ENCODE peak calls at places on chromosomes 12 and 14, in nine cellular contexts. C is GM23338, Z is mucosa of descending colon, P is PC-9, E is choroid plexus epithelial cell, J is HCT116, V is PC-3, X is WTC11, Q is A549. L is an unnamed sample.

GRCh38 chr14:23636317-23637211 is at the start of gene DHRS2:
- DNase-seq in J (peak), Z (no peak), X (no peak), E (no peak), C (peak), P (peak), Q (no peak), V (peak), L (no peak)

GRCh38 chr12:96872946-96873345 is 34.1 kb upstream of the NEDD1 start:
- DNase-seq in E (no peak), V (no peak), P (no peak), Z (no peak), C (no peak), J (no peak), X (no peak), Q (no peak), L (no peak)

GRCh38 chr12:106945261-106945851 is 10.4 kb upstream of the TMEM263 start:
- DNase-seq in C (peak), P (no peak), Z (no peak), J (no peak), E (no peak), X (no peak), Q (no peak), V (no peak), L (no peak)

GRCh38 chr12:11555195-11555594 is 94.3 kb upstream of the ETV6 start:
- DNase-seq in X (no peak), Z (no peak), P (no peak), J (no peak), E (no peak), V (no peak), C (no peak), Q (no peak), L (no peak)

GRCh38 chr14:88181072-88181471 is 142.0 kb downstream of the KCNK10 start:
- DNase-seq in V (peak), X (no peak), J (no peak), P (no peak), C (no peak), Z (no peak), E (no peak), Q (no peak), L (no peak)

GRCh38 chr12:44812062-44812461 is 64.1 kb downstream of the NELL2 start:
- DNase-seq in X (no peak), C (peak), P (no peak), J (peak), Z (no peak), E (no peak), Q (peak), V (peak), L (no peak)

GRCh38 chr12:1907652-1908611 is 10.5 kb downstream of the CACNA2D4 start:
- DNase-seq in C (no peak), Z (no peak), Q (peak), P (no peak), X (peak), V (peak), J (no peak), E (no peak), L (no peak)

GRCh38 chr14:68968051-68968450 is 11.1 kb downstream of the ACTN1 start:
- DNase-seq in E (no peak), J (no peak), Z (no peak), V (no peak), X (no peak), C (no peak), Q (no peak), P (no peak), L (no peak)

GRCh38 chr14:60915781-60916180 is 65.1 kb downstream of the TRMT5 start:
- DNase-seq in C (no peak), P (no peak), E (peak), Z (no peak), J (no peak), Q (no peak), X (no peak), V (no peak), L (no peak)

GRCh38 chr12:79818856-79819255 is 116.0 kb downstream of the PPP1R12A start:
- DNase-seq in P (no peak), C (no peak), E (peak), V (no peak), Z (no peak), Q (no peak), X (no peak), J (no peak), L (no peak)

GRCh38 chr12:42574879-42575278 is 14.7 kb downstream of the PRICKLE1 start:
- DNase-seq in Q (no peak), X (no peak), V (no peak), C (no peak), J (no peak), Z (no peak), E (no peak), P (no peak), L (no peak)

GRCh38 chr12:89405626-89406342 is 53.5 kb upstream of the DUSP6 start:
- DNase-seq in X (no peak), V (no peak), Z (no peak), E (no peak), P (no peak), J (no peak), Q (no peak), C (no peak), L (no peak)

GRCh38 chr12:43758728-43759563 is at the start of the genes IRAK4 and PUS7L:
- DNase-seq in X (peak), J (peak), V (peak), P (peak), C (peak), Z (peak), E (peak), Q (peak), L (peak)
- TF ChIP-seq CTCF in X (no peak), J (peak), V (peak), P (peak), C (peak), Z (peak), E (peak), Q (peak), L (peak)

GRCh38 chr14:93720076-93720815 is 68.0 kb downstream of the PRIMA1 start:
- DNase-seq in E (no peak), J (no peak), C (no peak), V (no peak), P (no peak), Q (no peak), X (no peak), Z (no peak), L (no peak)

GRCh38 chr14:93717968-93718320 is 70.3 kb downstream of the PRIMA1 start:
- DNase-seq in C (no peak), Q (no peak), V (no peak), E (no peak), X (no peak), P (no peak), Z (no peak), J (no peak), L (no peak)

GRCh38 chr14:93717222-93717967 is 70.9 kb downstream of the PRIMA1 start:
- DNase-seq in X (no peak), E (no peak), C (no peak), V (no peak), P (no peak), Q (no peak), J (no peak), Z (no peak), L (no peak)

GRCh38 chr14:93720981-93721483 is 67.3 kb downstream of the PRIMA1 start:
- DNase-seq in X (no peak), P (no peak), C (no peak), V (no peak), J (no peak), Z (no peak), E (no peak), Q (no peak), L (no peak)

DNA sequence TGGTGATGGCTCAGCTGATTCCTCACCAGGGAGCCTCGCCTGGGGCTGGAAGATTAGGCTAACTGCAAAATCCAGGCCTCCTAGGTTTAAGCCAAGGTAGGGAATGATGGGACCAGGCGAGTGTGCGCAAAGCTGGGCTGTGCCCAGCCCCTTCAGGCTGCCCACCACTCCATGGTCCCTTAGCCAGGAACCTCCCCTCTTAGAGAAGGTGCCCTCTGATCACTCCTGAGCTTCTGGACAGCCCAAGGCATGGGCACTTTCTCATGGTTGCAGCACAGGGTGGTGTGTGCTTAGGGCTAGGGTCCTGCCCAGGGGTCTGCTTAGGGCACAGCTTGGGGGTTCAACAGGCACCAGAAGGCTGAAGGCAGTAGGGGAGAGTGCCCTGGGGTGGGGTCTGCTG is 69.1 kb downstream of the PRIMA1 start:
- DNase-seq in V (no peak), Q (no peak), Z (no peak), J (no peak), C (no peak), X (no peak), P (no peak), E (no peak), L (no peak)
- TF ChIP-seq CTCF in V (no peak), Q (no peak), Z (no peak), J (no peak), C (no peak), X (no peak), P (no peak), E (no peak), L (no peak)

GRCh38 chr14:65833256-65833880 is 420.8 kb downstream of the FUT8 start:
- DNase-seq in Z (no peak), X (no peak), P (no peak), V (no peak), J (no peak), E (no peak), C (no peak), Q (no peak), L (no peak)

GRCh38 chr14:65835501-65835900 is 423.0 kb downstream of the FUT8 start:
- DNase-seq in C (no peak), P (no peak), E (no peak), X (no peak), V (no peak), J (no peak), Z (no peak), Q (no peak), L (no peak)

GRCh38 chr14:65834051-65834450 is 421.5 kb downstream of the FUT8 start:
- DNase-seq in X (no peak), P (no peak), C (no peak), V (no peak), J (no peak), Q (no peak), E (no peak), Z (no peak), L (no peak)

GRCh38 chr14:65834812-65835211 is 422.3 kb downstream of the FUT8 start:
- DNase-seq in P (no peak), V (no peak), J (no peak), Z (no peak), Q (no peak), X (no peak), E (no peak), C (peak), L (no peak)

DNA sequence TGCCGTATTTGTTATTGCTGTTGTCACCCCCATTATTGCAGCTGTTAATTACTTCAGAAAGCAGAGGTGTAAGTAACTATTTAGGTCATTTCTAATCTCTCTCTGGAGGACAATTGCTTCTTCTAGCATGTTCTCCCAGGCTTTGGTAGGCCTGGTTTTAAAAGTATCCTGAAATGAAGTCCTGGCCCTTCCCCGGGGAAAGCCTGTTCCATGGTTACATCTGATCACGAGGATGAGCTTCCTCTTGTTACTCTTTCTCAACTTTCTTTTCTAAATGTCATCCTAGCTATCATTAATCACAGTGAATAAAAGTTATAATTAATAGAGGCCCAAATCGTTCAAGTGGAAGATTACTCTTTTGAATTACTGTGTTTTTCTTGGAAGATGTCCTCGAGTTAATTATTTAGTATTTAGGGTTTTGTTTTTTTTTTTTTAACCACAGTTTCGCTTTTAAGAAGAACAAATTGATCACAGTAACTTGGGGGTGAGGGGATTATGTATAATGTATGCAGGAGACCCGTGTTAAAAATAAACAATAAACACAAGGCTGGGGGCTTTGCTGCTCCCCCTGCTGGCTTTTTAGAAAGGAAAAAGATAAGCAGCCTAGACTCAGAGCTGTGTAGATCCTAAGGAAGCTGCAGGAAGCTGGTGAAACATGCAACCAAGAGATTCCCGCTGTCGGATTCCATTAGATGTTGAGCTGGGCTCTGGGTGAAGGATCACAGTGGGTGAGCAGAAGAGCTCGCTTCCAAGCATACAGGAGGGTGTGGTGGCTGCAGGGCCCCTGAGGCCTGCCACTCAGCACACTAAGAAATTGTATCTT is 420.1 kb downstream of the FUT8 start:
- DNase-seq in C (peak), X (no peak), P (no peak), V (peak), J (no peak), E (peak), Q (no peak), Z (no peak), L (no peak)
- TF ChIP-seq CTCF in C (peak), X (no peak), P (no peak), V (peak), J (peak), E (peak), Q (peak), Z (no peak), L (no peak)

GRCh38 chr12:125311050-125311449 is 245.8 kb downstream of the AACS start:
- DNase-seq in Q (no peak), V (no peak), C (no peak), J (no peak), E (no peak), X (no peak), P (no peak), Z (no peak), L (no peak)

GRCh38 chr12:125312471-125312870 is 247.2 kb downstream of the AACS start:
- DNase-seq in Q (no peak), X (no peak), V (no peak), Z (no peak), E (no peak), C (no peak), J (no peak), P (no peak), L (no peak)

GRCh38 chr12:125310461-125310860 is 245.2 kb downstream of the AACS start:
- DNase-seq in Q (no peak), J (no peak), C (no peak), P (no peak), E (no peak), V (no peak), Z (no peak), X (no peak), L (no peak)

GRCh38 chr12:125315771-125316170 is 250.5 kb downstream of the AACS start:
- DNase-seq in E (no peak), P (no peak), V (no peak), J (no peak), X (no peak), Z (no peak), Q (no peak), C (no peak), L (no peak)

GRCh38 chr12:125314051-125314882 is 249.0 kb downstream of the AACS start:
- DNase-seq in P (no peak), V (no peak), C (peak), J (no peak), E (no peak), X (no peak), Z (no peak), Q (no peak), L (no peak)
- TF ChIP-seq CTCF in P (no peak), V (no peak), C (no peak), J (no peak), E (no peak), X (no peak), Z (no peak), Q (no peak), L (no peak)

DNA sequence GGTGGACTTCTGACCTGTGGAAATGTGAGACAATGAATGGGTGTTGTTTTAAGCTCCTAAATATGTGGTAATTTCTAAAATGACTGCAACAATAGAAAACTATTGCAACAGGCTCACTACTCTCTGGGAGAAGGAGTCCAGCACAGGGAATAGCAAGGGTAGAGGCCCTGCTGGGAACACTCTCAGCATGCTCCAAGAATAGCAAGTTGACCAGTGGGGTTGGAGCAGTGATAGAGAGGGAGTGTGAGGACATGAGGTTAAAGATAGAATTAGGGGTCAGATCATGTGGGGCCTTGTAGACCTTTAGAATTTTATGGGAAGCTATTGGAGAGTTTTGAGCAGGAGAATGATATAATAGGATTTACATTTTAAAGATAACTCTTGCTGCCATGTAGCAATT is 346.7 kb upstream of the CCDC196 start:
- DNase-seq in X (no peak), Z (no peak), E (no peak), J (no peak), Q (no peak), P (no peak), C (no peak), V (no peak), L (no peak)
- TF ChIP-seq CTCF in X (no peak), Z (no peak), E (no peak), J (no peak), Q (no peak), P (no peak), C (no peak), V (no peak), L (no peak)

GRCh38 chr12:76921891-76922664 is 43.3 kb upstream of the CSRP2 start:
- DNase-seq in E (no peak), Q (no peak), V (no peak), Z (no peak), P (no peak), J (no peak), C (no peak), X (no peak), L (no peak)

GRCh38 chr12:76922821-76923315 is 44.0 kb upstream of the CSRP2 start:
- DNase-seq in Q (no peak), P (no peak), X (no peak), C (no peak), J (no peak), V (no peak), E (no peak), Z (no peak), L (no peak)

GRCh38 chr12:76929499-76929898 is 50.7 kb upstream of the CSRP2 start:
- DNase-seq in Q (no peak), P (no peak), X (peak), V (no peak), Z (no peak), J (no peak), C (peak), E (no peak), L (no peak)

DNA sequence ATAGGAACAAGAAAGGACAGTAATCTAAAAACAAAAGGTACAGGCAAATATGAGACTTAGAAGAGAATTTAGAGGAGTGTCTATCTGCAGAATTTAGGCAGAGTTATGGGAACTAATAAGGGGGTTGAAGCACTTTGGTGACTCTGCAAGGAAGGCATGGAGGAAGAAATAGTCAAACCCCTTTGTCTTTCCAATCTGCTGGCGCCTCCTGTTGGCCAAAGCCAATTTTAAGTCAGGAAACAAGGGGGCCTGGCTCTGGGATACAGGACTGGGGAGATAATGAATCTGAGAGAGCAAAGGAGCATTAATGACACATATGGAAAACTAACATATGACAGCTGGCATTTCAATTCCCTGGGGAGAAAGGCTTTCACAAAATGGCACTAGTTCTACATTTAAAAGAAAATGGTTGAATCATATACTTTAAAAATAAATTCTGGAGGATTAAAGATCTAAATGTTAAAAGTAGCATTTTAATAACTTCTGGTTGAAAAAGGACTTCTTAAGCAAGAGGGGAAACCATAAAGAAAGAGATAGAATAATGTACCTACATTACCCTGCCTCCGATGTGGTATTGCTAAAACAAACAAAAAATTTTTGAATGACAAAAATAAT is 48.5 kb upstream of the CSRP2 start:
- DNase-seq in J (peak), E (peak), Z (no peak), C (peak), P (no peak), Q (peak), X (peak), V (peak), L (peak)
- TF ChIP-seq CTCF in J (peak), E (peak), Z (no peak), C (peak), P (peak), Q (peak), X (peak), V (peak), L (peak)

L was measured in glutamatergic neuron.